ENCODE peak calls at places on chromosomes 13 and 19, in six cellular contexts. W is K562, T is IMR-90, R is SK-N-SH, I is HepG2, X is GM12878. Y is an unnamed sample. For H3K4me1, the result is how much of the 10 kb centered on the place peaks cover.

GRCh38 chr19:611506-611869 is 21.8 kb downstream of the HCN2 start:
- DNase-seq in W (no peak), T (peak), R (no peak), I (no peak), X (no peak), Y (no peak)

GRCh38 chr19:18205180-18205915 is 1.5 kb upstream of the RAB3A start:
- DNase-seq in W (peak), T (peak), R (peak), I (no peak), X (no peak), Y (no peak)

GRCh38 chr13:59425211-59425721 is 738.5 kb downstream of the DIAPH3 start:
- DNase-seq in W (no peak), T (peak), R (no peak), I (no peak), X (no peak), Y (no peak)

GRCh38 chr19:44512326-44513298 is 12.3 kb upstream of the ZNF180 start:
- DNase-seq in W (peak), T (peak), R (peak), I (peak), X (no peak), Y (peak)

GRCh38 chr19:45173816-45174215 is 4.2 kb downstream of the TRAPPC6A start:
- DNase-seq in W (no peak), T (peak), R (no peak), I (no peak), X (no peak), Y (no peak)

GRCh38 chr13:79628463-79628862 is 147.5 kb downstream of the NDFIP2 start:
- DNase-seq in W (no peak), T (no peak), R (peak), I (no peak), X (no peak), Y (no peak)

GRCh38 chr13:43776680-43777079 is 10.1 kb downstream of the ENOX1 start:
- DNase-seq in W (no peak), T (no peak), R (no peak), I (no peak), X (no peak), Y (no peak)

GRCh38 chr13:113182046-113182445 is 23.6 kb downstream of the PROZ start:
- DNase-seq in W (no peak), T (no peak), R (no peak), I (no peak), X (no peak), Y (no peak)

GRCh38 chr19:47122359-47123335 is 8.0 kb upstream of the SAE1 start:
- DNase-seq in W (no peak), T (peak), R (no peak), I (peak), X (no peak), Y (peak)

GRCh38 chr19:1610579-1610978 is 5.3 kb upstream of the UQCR11 start:
- DNase-seq in W (no peak), T (no peak), R (no peak), I (no peak), X (no peak), Y (no peak)

GRCh38 chr13:24221007-24221406 is 60.5 kb downstream of the SPATA13 start:
- DNase-seq in W (no peak), T (no peak), R (no peak), I (peak), X (no peak), Y (peak)

GRCh38 chr19:679418-680286 is 3.5 kb downstream of the FSTL3 start:
- DNase-seq in W (peak), T (peak), R (peak), I (no peak), X (no peak), Y (peak)

GRCh38 chr19:15575406-15575805 is 39.6 kb upstream of the CYP4F8 start:
- DNase-seq in W (no peak), T (no peak), R (no peak), I (no peak), X (no peak), Y (no peak)

GRCh38 chr13:79398915-79399314 is 7.1 kb downstream of the RBM26 start:
- DNase-seq in W (no peak), T (peak), R (no peak), I (no peak), X (no peak), Y (no peak)

GRCh38 chr13:98222081-98222554 is 45.0 kb upstream of the RNF113B start:
- DNase-seq in W (no peak), T (peak), R (no peak), I (no peak), X (no peak), Y (no peak)

GRCh38 chr13:61770697-61771096 is 355.0 kb upstream of the PCDH20 start:
- DNase-seq in W (no peak), T (no peak), R (no peak), I (no peak), X (no peak), Y (no peak)

GRCh38 chr19:51784109-51784785 is 10.7 kb upstream of the FPR3 start:
- DNase-seq in W (no peak), T (no peak), R (no peak), I (no peak), X (no peak), Y (no peak)

GRCh38 chr13:68551701-68552522 is 1321.8 kb upstream of the PCDH9 start:
- DNase-seq in W (no peak), T (no peak), R (no peak), I (no peak), X (no peak), Y (no peak)
- TF ChIP-seq SMC3 in W (no peak), T (no peak), R (no peak), I (no peak), X (no peak), Y (no peak)

GRCh38 chr19:5959260-5960004 is 18.5 kb downstream of the RANBP3 start:
- DNase-seq in W (no peak), T (no peak), R (no peak), I (no peak), X (no peak), Y (no peak)

GRCh38 chr19:5963855-5964254 is 14.1 kb downstream of the RANBP3 start:
- DNase-seq in W (no peak), T (no peak), R (no peak), I (no peak), X (no peak), Y (no peak)

GRCh38 chr19:5960005-5961001 is 17.6 kb downstream of the RANBP3 start:
- DNase-seq in W (no peak), T (no peak), R (peak), I (peak), X (no peak), Y (no peak)

GRCh38 chr19:5964816-5965565 is 12.9 kb downstream of the RANBP3 start:
- DNase-seq in W (no peak), T (no peak), R (peak), I (no peak), X (no peak), Y (no peak)

GRCh38 chr19:5961969-5962945 is 15.7 kb downstream of the RANBP3 start:
- DNase-seq in W (no peak), T (peak), R (no peak), I (peak), X (no peak), Y (no peak)
- H3K4me1 ChIP-seq in W (under half), T (half or more), R (half or more), I (half or more), X (under half), Y (under half)

DNA sequence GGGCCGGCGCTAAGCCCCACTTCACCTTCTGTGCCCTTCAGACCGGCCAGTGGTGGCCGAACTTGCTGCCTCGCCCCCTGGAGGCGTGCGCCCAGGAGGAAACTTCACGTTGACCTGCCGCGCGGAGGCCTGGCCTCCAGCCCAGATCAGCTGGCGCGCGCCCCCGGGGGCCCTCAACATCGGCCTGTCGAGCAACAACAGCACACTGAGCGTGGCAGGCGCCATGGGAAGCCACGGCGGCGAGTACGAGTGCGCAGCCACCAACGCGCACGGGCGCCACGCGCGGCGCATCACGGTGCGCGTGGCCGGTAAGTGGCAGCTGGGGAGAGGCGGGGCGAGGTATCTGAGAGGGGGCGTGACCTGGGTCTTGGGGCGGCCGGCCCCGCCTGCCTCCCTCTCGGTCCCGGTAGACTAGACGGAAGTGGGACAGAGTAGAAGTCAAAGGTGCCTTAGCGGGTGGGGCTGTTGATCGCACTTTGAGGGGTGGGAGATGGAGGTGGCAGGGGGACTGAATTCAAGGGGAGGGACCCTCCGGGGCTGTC is 5.6 kb downstream of the ICAM5 start:
- DNase-seq in W (peak), T (no peak), R (peak), I (no peak), X (no peak), Y (peak)
- TF ChIP-seq SMC3 in W (no peak), T (no peak), R (no peak), I (no peak), X (no peak), Y (no peak)

GRCh38 chr13:46372071-46372470 is 15.0 kb downstream of the RUBCNL start:
- DNase-seq in W (no peak), T (no peak), R (no peak), I (no peak), X (no peak), Y (no peak)
- H3K4me1 ChIP-seq in W (under half), T (under half), R (under half), I (under half), X (half or more), Y (under half)

GRCh38 chr19:10718205-10719196 is 622 bp downstream of the DNM2 start:
- DNase-seq in W (peak), T (peak), R (peak), I (no peak), X (no peak), Y (no peak)
- TF ChIP-seq SMC3 in W (no peak), T (no peak), R (no peak), I (no peak), X (no peak), Y (no peak)

GRCh38 chr13:95787356-95788099 is 110.6 kb downstream of the DNAJC3 start:
- DNase-seq in W (no peak), T (peak), R (no peak), I (no peak), X (no peak), Y (no peak)

GRCh38 chr13:95791084-95791722 is 114.3 kb downstream of the DNAJC3 start:
- DNase-seq in W (no peak), T (no peak), R (no peak), I (no peak), X (no peak), Y (no peak)

GRCh38 chr13:95788100-95788463 is 111.1 kb downstream of the DNAJC3 start:
- DNase-seq in W (no peak), T (no peak), R (no peak), I (no peak), X (no peak), Y (no peak)

GRCh38 chr13:95797016-95797415 is 120.1 kb downstream of the DNAJC3 start:
- DNase-seq in W (no peak), T (no peak), R (no peak), I (no peak), X (no peak), Y (no peak)

DNA sequence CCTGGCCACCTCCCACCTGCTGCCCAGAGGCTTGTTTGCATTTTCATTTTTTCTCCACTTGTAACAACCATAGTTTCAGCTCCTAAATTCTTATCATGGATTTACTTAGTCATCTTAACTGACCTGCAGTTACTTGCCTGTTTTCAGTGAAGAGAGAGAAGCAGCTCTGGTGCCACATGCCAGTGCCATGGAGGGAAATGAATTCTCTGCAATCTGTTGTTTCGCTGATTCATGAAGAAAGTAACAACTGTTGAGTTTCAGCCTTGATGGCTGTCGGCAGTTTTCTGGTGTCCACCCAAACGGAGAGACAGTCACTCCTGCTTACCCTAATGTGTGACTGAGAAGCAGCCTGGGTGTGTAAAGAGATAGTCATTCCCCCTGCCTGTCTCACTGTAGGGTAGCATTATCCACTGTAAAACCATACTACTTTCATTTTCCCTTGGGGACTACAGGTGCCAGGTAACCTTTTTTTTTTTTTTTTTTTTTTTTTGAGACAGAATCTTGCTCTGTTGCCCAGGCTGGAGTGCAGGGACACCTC is 116.1 kb downstream of the DNAJC3 start:
- DNase-seq in W (no peak), T (no peak), R (no peak), I (no peak), X (no peak), Y (no peak)
- H3K4me1 ChIP-seq in W (under half), T (under half), R (under half), I (under half), X (under half), Y (under half)

DNA sequence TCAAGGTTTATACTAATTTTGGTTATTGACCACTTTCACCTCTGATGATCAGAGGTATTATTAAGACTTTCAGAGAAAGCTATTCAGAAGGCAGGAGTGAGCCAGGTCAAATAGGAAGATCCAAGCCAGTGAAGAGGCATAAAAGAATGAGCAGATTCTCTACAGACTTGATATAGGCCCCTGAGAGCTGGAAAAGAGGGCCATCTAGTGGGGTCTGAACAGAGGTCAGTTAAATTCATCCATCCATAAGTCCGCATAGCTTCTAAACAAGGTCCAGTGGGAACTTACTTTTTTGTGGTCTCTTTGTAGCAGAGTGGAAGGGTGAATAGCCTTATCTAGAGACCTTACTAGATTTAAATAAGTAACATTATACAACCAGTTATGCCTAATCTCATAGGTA is 126.6 kb upstream of the UFM1 start:
- DNase-seq in W (no peak), T (peak), R (no peak), I (peak), X (no peak), Y (no peak)
- TF ChIP-seq SMC3 in W (no peak), T (no peak), R (peak), I (no peak), X (no peak), Y (no peak)

GRCh38 chr13:29594710-29595379 is 643 bp downstream of the SLC7A1 start:
- DNase-seq in W (peak), T (peak), R (peak), I (no peak), X (no peak), Y (peak)
- H3K4me1 ChIP-seq in W (under half), T (under half), R (under half), I (half or more), X (under half), Y (under half)

GRCh38 chr19:3184847-3185481 is 766 bp upstream of the NCLN start:
- DNase-seq in W (peak), T (no peak), R (peak), I (no peak), X (no peak), Y (peak)
- TF ChIP-seq SMC3 in W (no peak), T (no peak), R (no peak), I (no peak), X (no peak), Y (no peak)